ENCODE peak calls at places on chromosomes 11 and 22, in five cellular contexts. One of them, this sample, is unnamed.

GRCh38 chr11:65277878-65278277 is 16.1 kb downstream of the POLA2 start:
- DNase-seq in HFFc6: no peak
- DNase-seq in K562: no peak
- DNase-seq in nephron progenitor cell: no peak
- DNase-seq in retinal pigment epithelial cell: no peak
- DNase-seq in this sample: no peak

GRCh38 chr22:42150727-42151590 is 20.3 kb upstream of the CYP2D6 start:
- DNase-seq in HFFc6: no peak
- DNase-seq in K562: no peak
- DNase-seq in nephron progenitor cell: no peak
- DNase-seq in retinal pigment epithelial cell: no peak
- DNase-seq in this sample: no peak

GRCh38 chr22:43917523-43917922 is 6.1 kb upstream of the PNPLA3 start:
- DNase-seq in HFFc6: no peak
- DNase-seq in K562: no peak
- DNase-seq in nephron progenitor cell: no peak
- DNase-seq in retinal pigment epithelial cell: no peak
- DNase-seq in this sample: no peak

GRCh38 chr11:1586699-1587098 is 1.6 kb upstream of the KRTAP5-1 start:
- DNase-seq in HFFc6: no peak
- DNase-seq in K562: no peak
- DNase-seq in nephron progenitor cell: no peak
- DNase-seq in retinal pigment epithelial cell: no peak
- DNase-seq in this sample: no peak

GRCh38 chr11:118565062-118565461 is 669 bp downstream of the IFT46 start:
- DNase-seq in HFFc6: no peak
- DNase-seq in K562: no peak
- DNase-seq in nephron progenitor cell: no peak
- DNase-seq in retinal pigment epithelial cell: no peak
- DNase-seq in this sample: no peak

GRCh38 chr22:21714784-21715183 is 20.8 kb downstream of the YPEL1 start:
- DNase-seq in HFFc6: no peak
- DNase-seq in K562: no peak
- DNase-seq in nephron progenitor cell: no peak
- DNase-seq in retinal pigment epithelial cell: no peak
- DNase-seq in this sample: no peak

GRCh38 chr11:102883132-102883531 is 8.3 kb upstream of the MMP12 start:
- DNase-seq in HFFc6: no peak
- DNase-seq in K562: no peak
- DNase-seq in nephron progenitor cell: no peak
- DNase-seq in retinal pigment epithelial cell: no peak
- DNase-seq in this sample: no peak

GRCh38 chr22:41369837-41370236 is 11.9 kb upstream of the TEF start:
- DNase-seq in HFFc6: no peak
- DNase-seq in K562: no peak
- DNase-seq in nephron progenitor cell: no peak
- DNase-seq in retinal pigment epithelial cell: no peak
- DNase-seq in this sample: no peak

GRCh38 chr22:22912722-22913253 is 25.2 kb downstream of the IGLL5 start:
- DNase-seq in HFFc6: no peak
- DNase-seq in K562: no peak
- DNase-seq in nephron progenitor cell: no peak
- DNase-seq in retinal pigment epithelial cell: no peak
- DNase-seq in this sample: no peak

GRCh38 chr11:70913715-70914231 is 338.6 kb downstream of the SHANK2 start:
- DNase-seq in HFFc6: no peak
- DNase-seq in K562: no peak
- DNase-seq in nephron progenitor cell: peak; percentile 11
- DNase-seq in retinal pigment epithelial cell: no peak
- DNase-seq in this sample: no peak

GRCh38 chr11:19957301-19957985 is 202.8 kb downstream of the DBX1 start:
- DNase-seq in HFFc6: no peak
- DNase-seq in K562: no peak
- DNase-seq in nephron progenitor cell: no peak
- DNase-seq in retinal pigment epithelial cell: no peak
- DNase-seq in this sample: no peak

GRCh38 chr11:65274734-65275682 is 13.2 kb downstream of the POLA2 start:
- DNase-seq in HFFc6: peak; percentile 99
- DNase-seq in K562: peak; percentile 92
- DNase-seq in nephron progenitor cell: peak; percentile 57
- DNase-seq in retinal pigment epithelial cell: no peak
- DNase-seq in this sample: peak; percentile 76

GRCh38 chr22:40583058-40583741 is 53.3 kb downstream of the MRTFA start:
- DNase-seq in HFFc6: no peak
- DNase-seq in K562: no peak
- DNase-seq in nephron progenitor cell: no peak
- DNase-seq in retinal pigment epithelial cell: no peak
- DNase-seq in this sample: no peak

GRCh38 chr11:134074346-134074745 is 5.5 kb downstream of the JAM3 start:
- DNase-seq in HFFc6: no peak
- DNase-seq in K562: no peak
- DNase-seq in nephron progenitor cell: no peak
- DNase-seq in retinal pigment epithelial cell: no peak
- DNase-seq in this sample: no peak

GRCh38 chr11:120063686-120064340 is 74.1 kb downstream of the TRIM29 start:
- DNase-seq in HFFc6: no peak
- DNase-seq in K562: no peak
- DNase-seq in nephron progenitor cell: no peak
- DNase-seq in retinal pigment epithelial cell: no peak
- DNase-seq in this sample: no peak

GRCh38 chr11:128632151-128632791 is 44.9 kb upstream of the ETS1 start:
- DNase-seq in HFFc6: peak; percentile 50
- DNase-seq in K562: no peak
- DNase-seq in nephron progenitor cell: peak; percentile 51
- DNase-seq in retinal pigment epithelial cell: peak; percentile 13
- DNase-seq in this sample: peak; percentile 52

GRCh38 chr11:18705651-18706281 is 7.2 kb downstream of the TMEM86A start:
- DNase-seq in HFFc6: no peak
- DNase-seq in K562: no peak
- DNase-seq in nephron progenitor cell: no peak
- DNase-seq in retinal pigment epithelial cell: no peak
- DNase-seq in this sample: no peak

GRCh38 chr22:47168441-47168840 is 406.0 kb downstream of the TBC1D22A start:
- DNase-seq in HFFc6: no peak
- DNase-seq in K562: no peak
- DNase-seq in nephron progenitor cell: no peak
- DNase-seq in retinal pigment epithelial cell: no peak
- DNase-seq in this sample: no peak

GRCh38 chr11:82811369-82811768 is 77.7 kb upstream of the FAM181B start:
- DNase-seq in HFFc6: no peak
- DNase-seq in K562: no peak
- DNase-seq in nephron progenitor cell: peak; percentile 22
- DNase-seq in retinal pigment epithelial cell: no peak
- DNase-seq in this sample: no peak

GRCh38 chr22:47192106-47192650 is 429.7 kb downstream of the TBC1D22A start:
- DNase-seq in HFFc6: no peak
- DNase-seq in K562: no peak
- DNase-seq in nephron progenitor cell: no peak
- DNase-seq in retinal pigment epithelial cell: no peak
- DNase-seq in this sample: no peak

GRCh38 chr22:46972901-46973831 is 210.7 kb downstream of the TBC1D22A start:
- DNase-seq in HFFc6: no peak
- DNase-seq in K562: no peak
- DNase-seq in nephron progenitor cell: no peak
- DNase-seq in retinal pigment epithelial cell: no peak
- DNase-seq in this sample: no peak

GRCh38 chr11:10387209-10388083 is 67.6 kb upstream of the AMPD3 start:
- DNase-seq in HFFc6: peak; percentile 69
- DNase-seq in K562: no peak
- DNase-seq in nephron progenitor cell: no peak
- DNase-seq in retinal pigment epithelial cell: no peak
- DNase-seq in this sample: peak; percentile 99

GRCh38 chr22:39359659-39360195 is 9.9 kb downstream of the SYNGR1 start:
- DNase-seq in HFFc6: no peak
- DNase-seq in K562: no peak
- DNase-seq in nephron progenitor cell: no peak
- DNase-seq in retinal pigment epithelial cell: no peak
- DNase-seq in this sample: no peak

GRCh38 chr11:115462004-115462541 is 42.1 kb downstream of the CADM1 start:
- DNase-seq in HFFc6: no peak
- DNase-seq in K562: no peak
- DNase-seq in nephron progenitor cell: no peak
- DNase-seq in retinal pigment epithelial cell: no peak
- DNase-seq in this sample: no peak

GRCh38 chr11:15886866-15887265 is 469.5 kb downstream of the SOX6 start:
- DNase-seq in HFFc6: peak; percentile 3
- DNase-seq in K562: no peak
- DNase-seq in nephron progenitor cell: no peak
- DNase-seq in retinal pigment epithelial cell: no peak
- DNase-seq in this sample: peak; percentile 38

GRCh38 chr11:65503606-65503922 is 4.7 kb downstream of the MALAT1 start:
- DNase-seq in HFFc6: peak; percentile 45
- DNase-seq in K562: peak; percentile 44
- DNase-seq in nephron progenitor cell: no peak
- DNase-seq in retinal pigment epithelial cell: no peak
- DNase-seq in this sample: no peak

GRCh38 chr22:44193537-44193896 is 12.8 kb downstream of the PARVG start:
- DNase-seq in HFFc6: no peak
- DNase-seq in K562: no peak
- DNase-seq in nephron progenitor cell: no peak
- DNase-seq in retinal pigment epithelial cell: no peak
- DNase-seq in this sample: no peak

GRCh38 chr11:96357794-96358193 is 14.8 kb upstream of the MAML2 start:
- DNase-seq in HFFc6: no peak
- DNase-seq in K562: no peak
- DNase-seq in nephron progenitor cell: no peak
- DNase-seq in retinal pigment epithelial cell: no peak
- DNase-seq in this sample: no peak

GRCh38 chr11:6388747-6389146 is 1.5 kb upstream of the SMPD1 start:
- DNase-seq in HFFc6: no peak
- DNase-seq in K562: no peak
- DNase-seq in nephron progenitor cell: no peak
- DNase-seq in retinal pigment epithelial cell: no peak
- DNase-seq in this sample: no peak

GRCh38 chr11:63747006-63747405 is 21.6 kb downstream of the ZFTA start:
- DNase-seq in HFFc6: no peak
- DNase-seq in K562: peak; percentile 32
- DNase-seq in nephron progenitor cell: no peak
- DNase-seq in retinal pigment epithelial cell: no peak
- DNase-seq in this sample: no peak

GRCh38 chr11:66593650-66594049 is 665 bp downstream of the CCS start:
- DNase-seq in HFFc6: no peak
- DNase-seq in K562: no peak
- DNase-seq in nephron progenitor cell: no peak
- DNase-seq in retinal pigment epithelial cell: no peak
- DNase-seq in this sample: no peak

GRCh38 chr11:102632026-102632425 is 6.9 kb upstream of the MMP20 start:
- DNase-seq in HFFc6: no peak
- DNase-seq in K562: no peak
- DNase-seq in nephron progenitor cell: no peak
- DNase-seq in retinal pigment epithelial cell: no peak
- DNase-seq in this sample: no peak

GRCh38 chr11:11148104-11148509 is 204.9 kb downstream of the CSNK2A3 start:
- DNase-seq in HFFc6: peak; percentile 85
- DNase-seq in K562: peak; percentile 12
- DNase-seq in nephron progenitor cell: peak; percentile 33
- DNase-seq in retinal pigment epithelial cell: peak; percentile 67
- DNase-seq in this sample: peak; percentile 73

GRCh38 chr11:70625921-70626518 is 227.7 kb downstream of the CTTN start:
- DNase-seq in HFFc6: no peak
- DNase-seq in K562: no peak
- DNase-seq in nephron progenitor cell: no peak
- DNase-seq in retinal pigment epithelial cell: no peak
- DNase-seq in this sample: no peak

GRCh38 chr22:25449781-25450317 is 114.6 kb upstream of the GRK3 start:
- DNase-seq in HFFc6: no peak
- DNase-seq in K562: no peak
- DNase-seq in nephron progenitor cell: no peak
- DNase-seq in retinal pigment epithelial cell: no peak
- DNase-seq in this sample: no peak

GRCh38 chr22:29979645-29980303 is 96.8 kb downstream of the MTMR3 start:
- DNase-seq in HFFc6: no peak
- DNase-seq in K562: no peak
- DNase-seq in nephron progenitor cell: no peak
- DNase-seq in retinal pigment epithelial cell: no peak
- DNase-seq in this sample: no peak

GRCh38 chr11:1390603-1391164 is 950 bp downstream of the BRSK2 start:
- DNase-seq in HFFc6: no peak
- DNase-seq in K562: no peak
- DNase-seq in nephron progenitor cell: peak; percentile 72
- DNase-seq in retinal pigment epithelial cell: no peak
- DNase-seq in this sample: no peak

GRCh38 chr22:30056015-30056414 is 24.2 kb upstream of the HORMAD2 start:
- DNase-seq in HFFc6: no peak
- DNase-seq in K562: no peak
- DNase-seq in nephron progenitor cell: no peak
- DNase-seq in retinal pigment epithelial cell: no peak
- DNase-seq in this sample: no peak

DNA sequence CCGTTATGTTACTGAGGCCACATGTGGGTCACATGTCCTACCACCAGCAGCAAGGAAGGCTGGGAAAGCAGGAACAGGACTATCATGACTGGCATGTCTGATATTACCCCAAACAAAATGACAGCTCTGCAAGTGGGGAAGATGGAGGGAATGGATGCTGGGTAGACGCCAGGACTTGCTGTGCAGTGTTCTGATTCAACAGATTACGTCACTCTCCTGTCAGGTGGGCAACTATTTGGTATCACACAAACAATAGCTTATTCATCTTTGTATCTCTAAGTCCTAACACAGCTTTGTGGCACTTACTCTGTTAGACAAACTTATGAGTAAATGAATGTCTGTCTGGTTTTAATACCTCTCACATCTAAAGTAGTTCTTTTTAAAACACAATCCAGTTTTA is 105.2 kb downstream of the SPON1 start:
- DNase-seq in HFFc6: no peak
- DNase-seq in K562: no peak
- DNase-seq in nephron progenitor cell: no peak
- DNase-seq in retinal pigment epithelial cell: no peak
- DNase-seq in this sample: no peak
- TF ChIP-seq CTCF in HFFc6: no peak
- TF ChIP-seq CTCF in K562: no peak
- TF ChIP-seq CTCF in nephron progenitor cell: no peak
- TF ChIP-seq CTCF in retinal pigment epithelial cell: no peak
- TF ChIP-seq CTCF in this sample: no peak

GRCh38 chr11:84947070-84947469 is 680.1 kb downstream of the DLG2 start:
- DNase-seq in HFFc6: no peak
- DNase-seq in K562: no peak
- DNase-seq in nephron progenitor cell: no peak
- DNase-seq in retinal pigment epithelial cell: no peak
- DNase-seq in this sample: no peak
- TF ChIP-seq CTCF in HFFc6: no peak
- TF ChIP-seq CTCF in K562: no peak
- TF ChIP-seq CTCF in nephron progenitor cell: no peak
- TF ChIP-seq CTCF in retinal pigment epithelial cell: no peak
- TF ChIP-seq CTCF in this sample: no peak

GRCh38 chr22:19965771-19966709 is 24.4 kb upstream of the TXNRD2 start:
- DNase-seq in HFFc6: no peak
- DNase-seq in K562: peak; percentile 84
- DNase-seq in nephron progenitor cell: peak; percentile 45
- DNase-seq in retinal pigment epithelial cell: no peak
- DNase-seq in this sample: no peak
- TF ChIP-seq CTCF in HFFc6: peak; percentile 70
- TF ChIP-seq CTCF in K562: peak; percentile 84
- TF ChIP-seq CTCF in nephron progenitor cell: peak; percentile 49
- TF ChIP-seq CTCF in retinal pigment epithelial cell: peak; percentile 65
- TF ChIP-seq CTCF in this sample: peak; percentile 57

GRCh38 chr22:37564111-37564711 is 3.9 kb downstream of the CDC42EP1 start:
- DNase-seq in HFFc6: no peak
- DNase-seq in K562: no peak
- DNase-seq in nephron progenitor cell: no peak
- DNase-seq in retinal pigment epithelial cell: no peak
- DNase-seq in this sample: no peak
- TF ChIP-seq CTCF in HFFc6: no peak
- TF ChIP-seq CTCF in K562: no peak
- TF ChIP-seq CTCF in nephron progenitor cell: no peak
- TF ChIP-seq CTCF in retinal pigment epithelial cell: no peak
- TF ChIP-seq CTCF in this sample: no peak

This sample was measured in astrocyte of the cerebellum.